ENCODE peak calls at places on chromosomes 13 and 19, in eight cellular contexts. M is CD4-positive, CD25-positive, alpha-beta regulatory T cell; E is left ventricle myocardium inferior; H is body of pancreas; A is effector memory CD4-positive, alpha-beta T cell; Y is neural progenitor cell; N is WERI-Rb-1; W is stomach. Z is an unnamed sample.

GRCh38 chr19:45955905-45956608 is 17.6 kb downstream of the NOVA2 start:
- DNase-seq in M (peak; percentile 23), E (peak; percentile 63), H (peak; percentile 14), A (no peak), Y (no peak), N (no peak), W (no peak), Z (peak; percentile 57)

GRCh38 chr19:55418185-55418584 is 10.6 kb upstream of the UBE2S start:
- DNase-seq in M (peak; percentile 71), E (no peak), H (peak; percentile 71), A (peak; percentile 17), Y (peak; percentile 86), N (peak; percentile 75), W (peak; percentile 57), Z (no peak)

GRCh38 chr13:74562381-74562780 is 428.2 kb upstream of the KLF12 start:
- DNase-seq in M (no peak), E (no peak), H (no peak), A (no peak), Y (no peak), N (no peak), W (no peak), Z (no peak)

GRCh38 chr13:114146629-114147028 is 14.2 kb upstream of the RASA3 start:
- DNase-seq in M (no peak), E (no peak), H (no peak), A (no peak), Y (peak; percentile 51), N (peak; percentile 73), W (no peak), Z (no peak)

GRCh38 chr19:18865973-18866799 is 29.8 kb downstream of the CERS1 start:
- DNase-seq in M (peak; percentile 56), E (peak; percentile 66), H (peak; percentile 62), A (peak; percentile 31), Y (peak; percentile 85), N (peak; percentile 58), W (peak; percentile 67), Z (peak; percentile 62)

GRCh38 chr19:10478476-10478875 is 24.7 kb downstream of the KEAP1 start:
- DNase-seq in M (no peak), E (no peak), H (no peak), A (no peak), Y (no peak), N (no peak), W (no peak), Z (no peak)

GRCh38 chr13:50991624-50992610 is 82.3 kb downstream of the RNASEH2B start:
- DNase-seq in M (peak; percentile 78), E (no peak), H (no peak), A (no peak), Y (no peak), N (no peak), W (no peak), Z (no peak)

GRCh38 chr13:37701972-37702371 is 103.4 kb upstream of the POSTN start:
- DNase-seq in M (no peak), E (no peak), H (no peak), A (no peak), Y (no peak), N (no peak), W (no peak), Z (no peak)

GRCh38 chr13:87893186-87893585 is 222.0 kb downstream of the SLITRK5 start:
- DNase-seq in M (no peak), E (no peak), H (no peak), A (no peak), Y (no peak), N (no peak), W (no peak), Z (no peak)

GRCh38 chr13:85411608-85412007 is 387.6 kb downstream of the SLITRK6 start:
- DNase-seq in M (no peak), E (no peak), H (no peak), A (no peak), Y (no peak), N (no peak), W (no peak), Z (no peak)

GRCh38 chr19:58476498-58477015 is 405 bp downstream of the ZNF446 start:
- DNase-seq in M (no peak), E (no peak), H (no peak), A (no peak), Y (no peak), N (no peak), W (no peak), Z (no peak)

GRCh38 chr13:26022538-26023292 is 29.1 kb downstream of the SHISA2 start:
- DNase-seq in M (no peak), E (peak; percentile 83), H (peak; percentile 79), A (no peak), Y (no peak), N (no peak), W (peak; percentile 88), Z (peak; percentile 89)

GRCh38 chr13:112137144-112137543 is 70.2 kb downstream of the SOX1 start:
- DNase-seq in M (no peak), E (no peak), H (no peak), A (no peak), Y (no peak), N (peak; percentile 3), W (peak; percentile 8), Z (no peak)

GRCh38 chr19:29873024-29873800 is 61.4 kb downstream of the CCNE1 start:
- DNase-seq in M (peak; percentile 52), E (peak; percentile 47), H (peak; percentile 63), A (peak; percentile 36), Y (peak; percentile 86), N (peak; percentile 74), W (peak; percentile 55), Z (peak; percentile 28)

GRCh38 chr13:31468114-31468902 is 268.5 kb downstream of the B3GLCT start:
- DNase-seq in M (no peak), E (no peak), H (no peak), A (no peak), Y (no peak), N (no peak), W (no peak), Z (no peak)

GRCh38 chr13:110424596-110425443 is 117.7 kb downstream of the COL4A2 start:
- DNase-seq in M (no peak), E (no peak), H (no peak), A (no peak), Y (no peak), N (no peak), W (no peak), Z (no peak)

GRCh38 chr13:72403396-72404010 is 323.9 kb downstream of the MZT1 start:
- DNase-seq in M (no peak), E (no peak), H (no peak), A (no peak), Y (no peak), N (no peak), W (no peak), Z (no peak)

GRCh38 chr13:82062772-82063171 is 1721.8 kb upstream of the SPRY2 start:
- DNase-seq in M (no peak), E (no peak), H (no peak), A (no peak), Y (no peak), N (no peak), W (no peak), Z (no peak)

GRCh38 chr13:109412232-109412935 is 374.0 kb downstream of the IRS2 start:
- DNase-seq in M (no peak), E (peak; percentile 55), H (peak; percentile 48), A (no peak), Y (peak; percentile 77), N (peak; percentile 97), W (peak; percentile 34), Z (no peak)

GRCh38 chr19:49427855-49428546 is 2.8 kb downstream of the GFY start:
- DNase-seq in M (peak; percentile 35), E (no peak), H (peak; percentile 46), A (no peak), Y (peak; percentile 80), N (peak; percentile 85), W (peak; percentile 40), Z (peak; percentile 87)

GRCh38 chr13:77013853-77014542 is 13.0 kb downstream of the FBXL3 start:
- DNase-seq in M (no peak), E (no peak), H (no peak), A (no peak), Y (no peak), N (no peak), W (no peak), Z (no peak)
- H3K27ac ChIP-seq in M (no peak overlapping the region), E (peak overlapping the region; percentile 20), H (no peak overlapping the region), A (no peak overlapping the region), Y (no peak overlapping the region), N (no peak overlapping the region), W (no peak overlapping the region), Z (no peak overlapping the region)

GRCh38 chr13:98563071-98563470 is 13.8 kb downstream of the STK24 start:
- DNase-seq in M (peak; percentile 85), E (no peak), H (no peak), A (no peak), Y (no peak), N (no peak), W (no peak), Z (no peak)
- H3K27ac ChIP-seq in M (peak overlapping the region; percentile 82), E (peak overlapping the region; percentile 37), H (peak overlapping the region; percentile 10), A (peak overlapping the region; percentile 77), Y (peak overlapping the region; percentile 59), N (no peak overlapping the region), W (peak overlapping the region; percentile 7), Z (peak overlapping the region; percentile 9)

DNA sequence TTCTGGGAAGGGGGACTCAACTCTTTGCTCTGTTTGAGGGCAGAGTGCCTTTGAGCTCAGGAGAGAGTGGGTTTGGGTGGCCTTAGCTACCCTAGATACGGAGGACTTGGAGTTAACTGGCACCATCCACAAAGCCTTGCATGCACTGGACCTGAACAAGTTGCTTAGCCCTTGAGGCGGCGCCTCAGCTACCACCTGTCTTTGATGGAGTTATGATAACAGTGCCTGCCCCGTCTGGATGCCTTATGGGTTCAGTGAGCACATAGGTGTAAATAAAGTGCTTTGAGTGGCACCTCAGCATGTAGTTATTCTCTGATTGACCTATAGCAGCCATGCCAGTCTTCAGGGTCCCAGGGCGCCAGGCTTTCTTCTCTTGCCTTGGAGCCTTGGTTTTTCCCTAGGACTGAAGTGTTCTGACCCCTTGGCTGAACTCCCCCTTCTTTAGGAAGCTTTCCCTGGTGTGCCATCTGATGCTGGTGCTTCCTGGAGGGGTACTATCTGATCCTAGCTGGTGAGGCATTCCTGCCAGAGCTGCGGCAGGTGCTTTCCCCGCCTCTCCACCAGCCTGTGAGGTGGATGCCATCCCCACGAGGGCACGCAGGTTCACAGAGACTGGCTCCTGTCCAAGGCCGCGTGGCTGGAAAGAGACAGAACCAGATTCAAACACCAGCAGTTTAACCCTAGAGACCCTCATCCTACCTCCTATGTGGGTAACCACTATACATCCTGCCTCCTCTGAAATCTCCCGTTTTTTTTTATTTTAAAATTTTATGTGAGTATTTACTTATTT is 5.8 kb downstream of the BCKDHA start:
- DNase-seq in M (no peak), E (no peak), H (no peak), A (no peak), Y (no peak), N (no peak), W (no peak), Z (no peak)
- H3K27ac ChIP-seq in M (no peak overlapping the region), E (peak overlapping the region; percentile 87), H (no peak overlapping the region), A (no peak overlapping the region), Y (no peak overlapping the region), N (no peak overlapping the region), W (no peak overlapping the region), Z (peak overlapping the region; percentile 24)

DNA sequence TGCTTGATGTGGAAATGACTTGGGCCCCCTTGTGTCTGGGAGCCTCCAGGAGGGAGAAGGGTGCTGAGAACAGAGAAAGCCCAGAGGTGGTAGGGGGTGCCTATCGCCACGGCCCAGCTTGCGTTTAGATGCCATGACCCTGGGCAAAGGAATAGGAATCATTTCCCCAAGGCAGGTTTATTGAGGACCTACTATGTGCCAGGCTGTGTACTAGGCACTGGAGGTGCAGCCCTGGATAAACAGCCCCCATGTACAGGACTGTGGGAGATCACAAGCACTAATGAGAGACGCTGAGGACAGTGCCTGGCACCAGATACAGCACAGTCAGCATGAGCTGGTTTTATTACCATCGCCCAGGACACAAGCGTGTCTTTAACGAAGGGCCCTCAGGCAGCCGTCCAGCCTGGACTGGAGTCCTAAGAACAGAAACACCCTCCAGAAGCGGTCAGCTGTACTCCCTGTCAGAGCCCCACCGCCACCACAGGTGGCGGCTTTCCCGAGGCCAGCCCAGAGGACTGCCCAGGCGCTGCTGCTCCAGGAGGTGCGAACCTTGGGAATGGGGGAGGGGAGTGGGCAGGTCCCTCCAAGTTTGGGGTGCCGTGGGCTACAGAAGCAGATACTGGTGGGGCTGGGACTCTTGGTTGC is 4.6 kb downstream of the TMEM147 start:
- DNase-seq in M (no peak), E (no peak), H (peak; percentile 88), A (no peak), Y (no peak), N (no peak), W (no peak), Z (no peak)
- H3K27ac ChIP-seq in M (no peak overlapping the region), E (no peak overlapping the region), H (peak overlapping the region; percentile 68), A (no peak overlapping the region), Y (no peak overlapping the region), N (no peak overlapping the region), W (no peak overlapping the region), Z (no peak overlapping the region)